ENCODE peak calls at places on chromosomes 7 and 10, in five cellular contexts. One of them, this sample, is unnamed. For H3K4me1, the result is how much of the 10 kb centered on the place peaks cover.

GRCh38 chr7:50304158-50304910 is at the start of gene IKZF1:
- DNase-seq in heart right ventricle: peak
- DNase-seq in tibial nerve: peak
- DNase-seq in iPS DF 6.9: no peak
- DNase-seq in astrocyte: no peak
- DNase-seq in this sample: peak

GRCh38 chr7:12017046-12017445 is 185.0 kb upstream of the THSD7A start:
- DNase-seq in heart right ventricle: no peak
- DNase-seq in tibial nerve: no peak
- DNase-seq in iPS DF 6.9: no peak
- DNase-seq in astrocyte: no peak
- DNase-seq in this sample: no peak

GRCh38 chr10:43680035-43680434 is 31.4 kb upstream of the ZNF32 start:
- DNase-seq in heart right ventricle: no peak
- DNase-seq in tibial nerve: no peak
- DNase-seq in iPS DF 6.9: no peak
- DNase-seq in astrocyte: peak
- DNase-seq in this sample: no peak

GRCh38 chr7:36034020-36034419 is 119.0 kb upstream of the EEPD1 start:
- DNase-seq in heart right ventricle: no peak
- DNase-seq in tibial nerve: no peak
- DNase-seq in iPS DF 6.9: no peak
- DNase-seq in astrocyte: peak
- DNase-seq in this sample: no peak

GRCh38 chr7:40721344-40721949 is 586.6 kb downstream of the SUGCT start:
- DNase-seq in heart right ventricle: no peak
- DNase-seq in tibial nerve: no peak
- DNase-seq in iPS DF 6.9: no peak
- DNase-seq in astrocyte: peak
- DNase-seq in this sample: no peak

GRCh38 chr10:74307061-74307651 is 156.1 kb downstream of the ADK start:
- DNase-seq in heart right ventricle: no peak
- DNase-seq in tibial nerve: no peak
- DNase-seq in iPS DF 6.9: no peak
- DNase-seq in astrocyte: no peak
- DNase-seq in this sample: no peak

GRCh38 chr10:14378387-14378960 is 47.8 kb upstream of the FRMD4A start:
- DNase-seq in heart right ventricle: no peak
- DNase-seq in tibial nerve: no peak
- DNase-seq in iPS DF 6.9: no peak
- DNase-seq in astrocyte: no peak
- DNase-seq in this sample: no peak

GRCh38 chr10:121311812-121312443 is 286.3 kb downstream of the FGFR2 start:
- DNase-seq in heart right ventricle: no peak
- DNase-seq in tibial nerve: no peak
- DNase-seq in iPS DF 6.9: no peak
- DNase-seq in astrocyte: no peak
- DNase-seq in this sample: no peak

GRCh38 chr7:142795339-142795863 is 24.6 kb downstream of the PRSS2 start:
- DNase-seq in heart right ventricle: no peak
- DNase-seq in tibial nerve: no peak
- DNase-seq in iPS DF 6.9: no peak
- DNase-seq in astrocyte: no peak
- DNase-seq in this sample: no peak

GRCh38 chr10:119316729-119317097 is 109.3 kb downstream of the GRK5 start:
- DNase-seq in heart right ventricle: no peak
- DNase-seq in tibial nerve: no peak
- DNase-seq in iPS DF 6.9: no peak
- DNase-seq in astrocyte: peak
- DNase-seq in this sample: no peak

GRCh38 chr7:37971491-37971890 is 51.1 kb downstream of the EPDR1 start:
- DNase-seq in heart right ventricle: no peak
- DNase-seq in tibial nerve: no peak
- DNase-seq in iPS DF 6.9: no peak
- DNase-seq in astrocyte: peak
- DNase-seq in this sample: no peak

GRCh38 chr7:15839415-15840100 is 153.1 kb upstream of the MEOX2 start:
- DNase-seq in heart right ventricle: peak
- DNase-seq in tibial nerve: peak
- DNase-seq in iPS DF 6.9: peak
- DNase-seq in astrocyte: no peak
- DNase-seq in this sample: peak

GRCh38 chr7:73960548-73960947 is 67.4 kb upstream of the ELN start:
- DNase-seq in heart right ventricle: no peak
- DNase-seq in tibial nerve: no peak
- DNase-seq in iPS DF 6.9: no peak
- DNase-seq in astrocyte: no peak
- DNase-seq in this sample: no peak

GRCh38 chr7:29879609-29880008 is 73.3 kb downstream of the WIPF3 start:
- DNase-seq in heart right ventricle: peak
- DNase-seq in tibial nerve: no peak
- DNase-seq in iPS DF 6.9: no peak
- DNase-seq in astrocyte: peak
- DNase-seq in this sample: no peak

GRCh38 chr10:71300555-71301370 is 18.3 kb upstream of the SLC29A3 start:
- DNase-seq in heart right ventricle: no peak
- DNase-seq in tibial nerve: no peak
- DNase-seq in iPS DF 6.9: no peak
- DNase-seq in astrocyte: no peak
- DNase-seq in this sample: no peak

GRCh38 chr10:21479553-21480315 is 45.7 kb downstream of the SKIDA1 start:
- DNase-seq in heart right ventricle: no peak
- DNase-seq in tibial nerve: no peak
- DNase-seq in iPS DF 6.9: no peak
- DNase-seq in astrocyte: no peak
- DNase-seq in this sample: no peak

GRCh38 chr7:2211926-2212325 is 20.8 kb downstream of the MAD1L1 start:
- DNase-seq in heart right ventricle: no peak
- DNase-seq in tibial nerve: no peak
- DNase-seq in iPS DF 6.9: no peak
- DNase-seq in astrocyte: no peak
- DNase-seq in this sample: no peak

GRCh38 chr7:107254398-107254985 is 85.7 kb downstream of the HBP1 start:
- DNase-seq in heart right ventricle: no peak
- DNase-seq in tibial nerve: no peak
- DNase-seq in iPS DF 6.9: no peak
- DNase-seq in astrocyte: no peak
- DNase-seq in this sample: no peak

GRCh38 chr7:149714910-149715471 is 58.4 kb downstream of the ZNF467 start:
- DNase-seq in heart right ventricle: no peak
- DNase-seq in tibial nerve: no peak
- DNase-seq in iPS DF 6.9: no peak
- DNase-seq in astrocyte: no peak
- DNase-seq in this sample: peak

GRCh38 chr10:45058580-45058979 is 57.9 kb downstream of the ZNF22 start:
- DNase-seq in heart right ventricle: no peak
- DNase-seq in tibial nerve: no peak
- DNase-seq in iPS DF 6.9: no peak
- DNase-seq in astrocyte: no peak
- DNase-seq in this sample: no peak

GRCh38 chr7:77469927-77470326 is 53.8 kb upstream of the GSAP start:
- DNase-seq in heart right ventricle: no peak
- DNase-seq in tibial nerve: no peak
- DNase-seq in iPS DF 6.9: no peak
- DNase-seq in astrocyte: no peak
- DNase-seq in this sample: no peak

GRCh38 chr7:42232275-42232674 is 4.7 kb downstream of the GLI3 start:
- DNase-seq in heart right ventricle: no peak
- DNase-seq in tibial nerve: no peak
- DNase-seq in iPS DF 6.9: no peak
- DNase-seq in astrocyte: peak
- DNase-seq in this sample: no peak

GRCh38 chr7:149887311-149887710 is 13.5 kb downstream of the ATP6V0E2 start:
- DNase-seq in heart right ventricle: no peak
- DNase-seq in tibial nerve: no peak
- DNase-seq in iPS DF 6.9: no peak
- DNase-seq in astrocyte: no peak
- DNase-seq in this sample: no peak

GRCh38 chr7:77649950-77650349 is 46.3 kb upstream of the RSBN1L start:
- DNase-seq in heart right ventricle: no peak
- DNase-seq in tibial nerve: no peak
- DNase-seq in iPS DF 6.9: no peak
- DNase-seq in astrocyte: peak
- DNase-seq in this sample: no peak

GRCh38 chr7:132939495-132939894 is 142.4 kb downstream of the CHCHD3 start:
- DNase-seq in heart right ventricle: no peak
- DNase-seq in tibial nerve: no peak
- DNase-seq in iPS DF 6.9: no peak
- DNase-seq in astrocyte: no peak
- DNase-seq in this sample: no peak

GRCh38 chr7:79180533-79180932 is 272.9 kb downstream of the MAGI2 start:
- DNase-seq in heart right ventricle: no peak
- DNase-seq in tibial nerve: no peak
- DNase-seq in iPS DF 6.9: no peak
- DNase-seq in astrocyte: no peak
- DNase-seq in this sample: no peak

GRCh38 chr10:70596110-70596798 is 6.3 kb downstream of the PRF1 start:
- DNase-seq in heart right ventricle: no peak
- DNase-seq in tibial nerve: no peak
- DNase-seq in iPS DF 6.9: no peak
- DNase-seq in astrocyte: no peak
- DNase-seq in this sample: peak

GRCh38 chr10:88989824-88990527 is 622 bp upstream of the FAS start:
- DNase-seq in heart right ventricle: no peak
- DNase-seq in tibial nerve: peak
- DNase-seq in iPS DF 6.9: no peak
- DNase-seq in astrocyte: peak
- DNase-seq in this sample: peak

GRCh38 chr7:2632717-2633537 is 1.1 kb downstream of the TTYH3 start:
- DNase-seq in heart right ventricle: peak
- DNase-seq in tibial nerve: peak
- DNase-seq in iPS DF 6.9: no peak
- DNase-seq in astrocyte: peak
- DNase-seq in this sample: peak

GRCh38 chr7:157224627-157225026 is 85.9 kb downstream of the UBE3C start:
- DNase-seq in heart right ventricle: no peak
- DNase-seq in tibial nerve: no peak
- DNase-seq in iPS DF 6.9: no peak
- DNase-seq in astrocyte: peak
- DNase-seq in this sample: no peak

GRCh38 chr10:5563991-5564536 is 39.3 kb downstream of the CALML3 start:
- DNase-seq in heart right ventricle: no peak
- DNase-seq in tibial nerve: no peak
- DNase-seq in iPS DF 6.9: no peak
- DNase-seq in astrocyte: peak
- DNase-seq in this sample: no peak

GRCh38 chr7:130948913-130949312 is 214.9 kb upstream of the KLF14 start:
- DNase-seq in heart right ventricle: no peak
- DNase-seq in tibial nerve: no peak
- DNase-seq in iPS DF 6.9: no peak
- DNase-seq in astrocyte: no peak
- DNase-seq in this sample: no peak
- H3K4me1 ChIP-seq in heart right ventricle: under half
- H3K4me1 ChIP-seq in tibial nerve: half or more
- H3K4me1 ChIP-seq in iPS DF 6.9: under half
- H3K4me1 ChIP-seq in astrocyte: under half
- H3K4me1 ChIP-seq in this sample: under half

DNA sequence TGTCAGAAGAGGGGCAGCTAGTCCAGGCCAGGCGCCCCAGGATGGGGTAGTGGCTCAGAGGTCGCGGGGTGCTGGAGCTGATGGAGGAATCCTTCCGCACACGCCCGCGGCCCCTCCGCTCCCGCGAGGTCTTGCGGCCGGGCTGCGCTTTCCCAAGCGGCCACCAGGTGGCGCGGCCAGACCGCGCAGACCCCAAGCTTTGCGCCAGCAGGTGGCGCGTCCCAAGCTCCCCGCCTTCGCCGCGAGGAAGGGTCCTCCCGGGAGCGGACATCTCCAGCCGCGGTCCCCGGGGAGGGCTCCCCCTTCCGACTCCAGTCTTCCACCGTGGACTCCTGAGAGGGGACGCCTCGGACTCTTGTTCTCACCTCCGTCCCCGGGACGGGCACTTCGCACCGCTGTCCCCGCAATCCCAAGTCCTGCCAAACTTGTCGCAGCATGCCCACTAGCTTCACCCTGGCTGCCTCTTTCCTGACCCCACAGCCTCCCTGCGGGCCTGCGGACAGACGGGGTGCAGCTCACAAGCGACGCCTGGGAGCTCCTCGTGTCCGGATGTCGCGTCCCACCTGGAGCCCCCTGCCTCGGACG is 19.4 kb downstream of the KCNK18 start:
- DNase-seq in heart right ventricle: peak
- DNase-seq in tibial nerve: peak
- DNase-seq in iPS DF 6.9: no peak
- DNase-seq in astrocyte: peak
- DNase-seq in this sample: peak
- H3K4me3 ChIP-seq in heart right ventricle: peak
- H3K4me3 ChIP-seq in tibial nerve: peak
- H3K4me3 ChIP-seq in iPS DF 6.9: peak
- H3K4me3 ChIP-seq in astrocyte: peak
- H3K4me3 ChIP-seq in this sample: no peak

GRCh38 chr7:101826081-101826835 is 8.8 kb downstream of the CUX1 start:
- DNase-seq in heart right ventricle: no peak
- DNase-seq in tibial nerve: no peak
- DNase-seq in iPS DF 6.9: no peak
- DNase-seq in astrocyte: no peak
- DNase-seq in this sample: no peak
- H3K4me1 ChIP-seq in heart right ventricle: under half
- H3K4me1 ChIP-seq in tibial nerve: under half
- H3K4me1 ChIP-seq in iPS DF 6.9: under half
- H3K4me1 ChIP-seq in astrocyte: under half
- H3K4me1 ChIP-seq in this sample: under half

DNA sequence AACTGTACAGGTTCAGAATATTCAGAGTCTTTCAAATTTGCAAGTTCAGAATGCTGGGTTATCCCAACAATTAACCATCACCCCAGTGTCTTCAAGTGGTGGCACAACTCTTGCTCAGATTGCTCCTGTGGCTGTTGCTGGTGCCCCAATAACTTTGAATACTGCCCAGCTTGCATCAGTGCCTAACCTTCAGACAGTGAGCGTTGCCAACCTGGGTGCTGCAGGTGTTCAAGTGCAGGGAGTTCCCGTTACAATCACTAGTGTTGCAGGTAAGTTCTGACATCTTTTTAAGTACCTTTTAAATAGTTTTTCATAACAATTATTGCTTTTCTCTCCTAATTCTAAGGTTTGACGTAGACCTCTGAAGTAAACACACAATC is 2.7 kb downstream of the SP4 start:
- DNase-seq in heart right ventricle: no peak
- DNase-seq in tibial nerve: no peak
- DNase-seq in iPS DF 6.9: no peak
- DNase-seq in astrocyte: no peak
- DNase-seq in this sample: no peak
- H3K4me3 ChIP-seq in heart right ventricle: peak
- H3K4me3 ChIP-seq in tibial nerve: no peak
- H3K4me3 ChIP-seq in iPS DF 6.9: no peak
- H3K4me3 ChIP-seq in astrocyte: no peak
- H3K4me3 ChIP-seq in this sample: no peak